ENCODE peak calls at places on chromosomes 16 and 17, in five cellular contexts. Q is stimulated activated CD8-positive, alpha-beta memory T cell treated with anti-CD3 and anti-CD28 coated beads, Interleukin-7, amount 100 ng/mL, for 1 hour; B is caudate nucleus; U is T-helper 1 cell; K is amygdala. R is an unnamed sample.

GRCh38 chr16:88764913-88765349 is 20.1 kb downstream of the PIEZO1 start:
- DNase-seq in Q (no peak), K (no peak), B (no peak), U (no peak), R (no peak)

GRCh38 chr17:51472670-51473069 is 212.3 kb downstream of the UTP18 start:
- DNase-seq in U (no peak), B (no peak), K (no peak), Q (no peak), R (no peak)

GRCh38 chr16:81181013-81181720 is 57.3 kb upstream of the BCO1 start:
- DNase-seq in B (no peak), K (no peak), Q (no peak), U (no peak), R (no peak)

GRCh38 chr17:57624390-57624789 is 120.7 kb downstream of the CCDC182 start:
- DNase-seq in U (no peak), K (no peak), B (no peak), Q (no peak), R (peak; percentile 46)

GRCh38 chr16:68529608-68529930 is 9.5 kb upstream of the ZFP90 start:
- DNase-seq in K (no peak), U (no peak), B (no peak), Q (no peak), R (no peak)

GRCh38 chr16:59634951-59635350 is 900.8 kb upstream of the GOT2 start:
- DNase-seq in B (no peak), Q (no peak), K (no peak), U (no peak), R (no peak)

GRCh38 chr16:89137666-89138512 is 33.7 kb upstream of the CDH15 start:
- DNase-seq in U (no peak), K (no peak), Q (no peak), B (no peak), R (peak; percentile 76)

GRCh38 chr17:39782481-39782880 is 44.7 kb downstream of the GRB7 start:
- DNase-seq in B (no peak), Q (no peak), U (no peak), K (no peak), R (no peak)

GRCh38 chr16:88655733-88656281 is 5.0 kb upstream of the CYBA start:
- DNase-seq in Q (no peak), B (no peak), U (no peak), K (no peak), R (no peak)

R was measured in chondrocyte.